ENCODE peak calls at places on chromosomes 4 and X, in four cellular contexts. J is K562, S is GM12878, T is HepG2. P is an unnamed sample.

GRCh38 chrX:119552508-119552907 is 12.7 kb downstream of the STEEP1 start:
- DNase-seq in S (no peak), J (no peak), T (no peak), P (no peak)

GRCh38 chr4:75512336-75513211 is 1.6 kb downstream of the RCHY1 start:
- DNase-seq in S (peak; percentile 13), J (peak; percentile 57), T (peak; percentile 24), P (no peak)

GRCh38 chrX:10110984-10111363 is 45.8 kb upstream of the CLCN4 start:
- DNase-seq in J (no peak), S (peak; percentile 59), T (no peak), P (no peak)

GRCh38 chrX:104961926-104962325 is 258.6 kb downstream of the TEX13A start:
- DNase-seq in T (no peak), S (no peak), J (no peak), P (no peak)

GRCh38 chrX:15947648-15948317 is 93.2 kb upstream of the AP1S2 start:
- DNase-seq in J (peak; percentile 6), T (no peak), S (no peak), P (peak; percentile 24)

GRCh38 chr4:55080174-55080865 is 45.1 kb downstream of the KDR start:
- DNase-seq in T (no peak), S (no peak), J (no peak), P (no peak)

GRCh38 chrX:100424012-100424411 is 13.9 kb upstream of the PCDH19 start:
- DNase-seq in J (no peak), T (no peak), S (no peak), P (peak; percentile 42)

GRCh38 chr4:25439913-25440477 is 62.9 kb downstream of the ANAPC4 start:
- DNase-seq in J (peak; percentile 79), S (peak; percentile 11), T (peak; percentile 43), P (peak; percentile 67)

GRCh38 chr4:97142893-97143292 is 1000.4 kb downstream of the STPG2 start:
- DNase-seq in S (no peak), J (no peak), T (no peak), P (no peak)

DNA sequence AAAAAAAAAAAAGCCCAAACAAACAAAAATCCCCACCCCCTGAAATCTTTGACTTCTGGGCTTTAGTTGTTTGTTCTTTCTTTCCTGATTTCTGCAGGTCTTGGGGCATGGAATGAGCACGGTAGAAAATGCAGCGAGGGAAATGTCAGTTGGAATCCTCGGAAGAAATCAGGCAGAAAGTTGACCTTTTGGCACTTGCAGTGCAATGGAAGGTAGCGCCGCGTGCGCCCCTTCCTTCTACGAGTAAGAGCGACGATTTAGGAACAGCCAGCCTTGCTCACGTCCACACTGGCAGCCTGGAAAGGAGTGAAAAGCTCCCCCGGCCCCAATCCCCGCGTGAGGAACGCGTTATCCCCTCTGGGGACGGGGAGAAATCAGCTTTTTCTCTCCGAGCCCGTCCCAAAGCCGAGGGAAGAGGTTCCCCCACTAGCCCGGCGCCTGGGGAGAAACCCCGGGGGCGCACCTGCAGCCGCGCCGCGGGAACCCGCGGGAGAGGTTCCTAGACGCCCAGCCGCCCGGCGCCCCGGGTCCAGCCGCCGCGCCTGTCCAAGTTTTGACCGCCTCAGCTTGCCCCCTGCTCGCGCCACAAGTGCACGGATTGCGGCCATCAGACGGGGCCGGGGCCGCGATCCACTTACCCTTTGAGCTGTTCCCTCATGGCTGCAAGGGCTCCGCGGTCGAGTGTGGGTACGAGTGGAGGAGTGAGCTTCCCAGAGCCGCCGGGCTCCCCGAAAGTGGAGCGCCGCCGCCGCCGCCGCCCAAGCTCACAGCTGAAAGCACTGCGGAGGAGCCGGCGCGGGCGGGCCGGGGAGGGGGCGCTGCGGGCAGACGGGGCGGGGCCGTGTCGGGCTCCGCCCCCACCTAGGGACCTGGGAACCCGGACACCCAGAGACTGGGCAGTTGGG is 194.6 kb upstream of the FTHL17 start:
- DNase-seq in J (peak; percentile 67), S (no peak), T (peak; percentile 25), P (peak; percentile 63)
- TF ChIP-seq USF2 in J (no peak), S (no peak), T (no peak), P (no peak)

DNA sequence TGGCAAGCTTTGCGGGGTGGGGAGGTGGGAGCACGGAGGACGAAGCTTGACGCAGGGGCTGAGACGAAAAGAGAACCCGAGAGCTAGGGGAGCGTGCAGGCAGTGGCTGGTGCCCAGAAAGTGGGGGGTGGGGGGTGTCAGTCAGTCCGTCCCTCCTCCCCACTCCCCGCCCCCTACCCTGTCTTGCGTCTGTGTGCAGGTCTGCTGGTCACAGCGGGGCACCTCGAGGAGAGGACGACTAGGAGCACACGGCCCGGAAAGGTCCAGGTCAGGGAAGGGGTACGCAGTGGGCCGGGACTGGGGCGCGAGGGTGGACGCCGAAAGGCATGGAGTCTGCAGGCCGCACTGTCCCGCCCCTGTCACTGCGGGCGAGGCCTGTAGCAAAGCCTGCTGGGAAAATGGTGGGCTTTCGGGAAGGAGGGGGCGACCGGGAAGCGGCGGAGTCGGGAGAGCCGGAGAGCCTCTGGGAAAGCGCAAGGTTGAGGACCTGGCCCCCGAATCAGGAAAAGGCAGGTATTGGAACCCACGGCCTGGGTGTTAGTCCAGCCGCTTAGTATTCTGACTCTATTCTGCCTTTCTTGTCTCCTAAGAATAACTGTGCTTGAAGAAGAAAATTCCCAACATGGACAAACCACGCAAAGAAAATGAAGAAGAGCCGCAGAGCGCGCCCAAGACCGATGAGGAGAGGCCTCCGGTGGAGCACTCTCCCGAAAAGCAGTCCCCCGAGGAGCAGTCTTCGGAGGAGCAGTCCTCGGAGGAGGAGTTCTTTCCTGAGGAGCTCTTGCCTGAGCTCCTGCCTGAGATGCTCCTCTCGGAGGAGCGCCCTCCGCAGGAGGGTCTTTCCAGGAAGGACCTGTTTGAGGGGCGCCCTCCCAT is 758 bp downstream of the TCEAL1 start:
- DNase-seq in J (peak; percentile 31), T (peak; percentile 39), S (no peak), P (peak; percentile 71)
- TF ChIP-seq CBFB in J (no peak), T (no peak), S (no peak), P (no peak)

GRCh38 chr4:148097811-148098210 is 344.4 kb downstream of the NR3C2 start:
- DNase-seq in J (no peak), T (no peak), S (no peak), P (no peak)

GRCh38 chr4:148109216-148109615 is 333.0 kb downstream of the NR3C2 start:
- DNase-seq in S (no peak), J (no peak), T (no peak), P (no peak)

GRCh38 chr4:148108776-148109175 is 333.4 kb downstream of the NR3C2 start:
- DNase-seq in J (no peak), S (no peak), T (no peak), P (no peak)

GRCh38 chr4:148101235-148101634 is 341.0 kb downstream of the NR3C2 start:
- DNase-seq in T (no peak), S (no peak), J (no peak), P (no peak)

DNA sequence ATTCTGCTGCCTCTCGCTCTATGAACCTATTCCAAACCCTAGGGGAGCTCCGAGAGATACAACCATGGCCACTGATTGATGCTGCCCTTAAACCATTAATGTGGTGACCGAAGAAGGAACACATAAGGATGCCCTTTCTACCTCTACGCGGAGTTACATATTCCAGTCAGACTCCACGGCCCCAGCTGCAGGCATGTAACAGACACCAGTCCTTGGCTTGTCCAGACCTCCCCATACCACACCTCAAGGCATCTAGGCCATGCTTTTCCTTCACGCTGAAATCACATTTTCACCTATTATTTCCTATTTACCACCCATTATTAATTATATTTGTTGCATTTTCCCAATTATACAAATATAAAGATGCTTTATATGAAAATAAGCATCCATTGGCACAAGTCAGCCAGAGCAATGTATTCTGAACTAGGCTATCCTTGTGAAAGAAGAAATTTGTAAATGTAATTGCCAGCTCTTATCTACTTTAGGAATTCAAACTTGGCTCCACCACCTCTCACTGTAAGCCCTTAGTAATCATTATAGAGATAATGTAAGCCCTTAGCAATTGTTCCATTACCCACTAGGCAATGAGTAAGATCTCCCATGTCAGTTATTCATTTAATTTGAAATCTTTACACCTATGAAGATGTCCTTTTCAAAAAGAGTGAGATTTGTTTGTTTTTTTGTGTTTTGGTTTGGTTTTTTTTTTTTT is 338.4 kb downstream of the NR3C2 start:
- DNase-seq in T (no peak), S (no peak), J (no peak), P (no peak)
- TF ChIP-seq ESRRA in T (no peak), S (no peak), J (no peak), P (no peak)

DNA sequence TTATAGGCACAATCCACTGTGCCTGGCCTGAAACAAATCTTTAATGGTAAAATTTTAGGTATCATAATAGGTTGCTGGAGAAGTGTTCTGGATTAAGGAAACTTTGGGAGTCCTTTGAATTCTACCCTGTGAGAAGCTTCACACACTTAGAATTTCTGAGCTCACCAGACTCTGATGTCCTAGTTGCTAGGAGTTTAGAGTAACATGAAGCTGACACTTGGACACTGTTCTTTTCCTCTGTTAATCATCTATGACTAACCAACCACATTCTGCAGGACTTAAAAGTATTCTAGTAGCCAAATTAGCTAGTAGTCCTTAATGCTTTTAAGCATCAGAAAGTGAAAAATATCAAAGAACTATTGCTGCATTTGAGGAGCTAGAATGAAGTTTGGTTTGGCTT is 38.6 kb upstream of the IGFBP7 start:
- DNase-seq in S (no peak), T (no peak), J (no peak), P (no peak)
- TF ChIP-seq USF2 in S (no peak), T (no peak), J (no peak), P (no peak)

DNA sequence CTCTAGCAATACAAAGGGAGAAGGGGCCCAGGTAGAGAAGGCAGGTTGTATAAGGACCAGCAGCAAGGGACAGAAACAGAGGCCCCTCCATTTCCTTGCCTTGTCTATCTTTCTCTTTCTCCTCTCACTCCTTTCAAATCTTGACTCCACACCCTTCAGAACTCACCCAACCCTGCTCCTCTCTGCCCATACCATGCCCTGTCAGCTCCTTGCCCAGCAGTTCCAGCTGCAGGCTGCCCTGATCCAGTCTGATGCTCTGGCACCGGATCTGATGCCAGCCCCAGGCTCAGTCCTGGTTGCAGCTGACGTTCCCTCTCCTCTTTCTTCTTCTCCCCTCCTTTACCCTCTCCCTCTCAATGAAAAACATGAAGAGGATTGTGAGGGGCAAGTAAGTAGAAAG is 291.2 kb downstream of the FBXW7 start:
- DNase-seq in S (no peak), T (no peak), J (no peak), P (no peak)
- TF ChIP-seq CBFB in S (no peak), T (no peak), J (no peak), P (no peak)

DNA sequence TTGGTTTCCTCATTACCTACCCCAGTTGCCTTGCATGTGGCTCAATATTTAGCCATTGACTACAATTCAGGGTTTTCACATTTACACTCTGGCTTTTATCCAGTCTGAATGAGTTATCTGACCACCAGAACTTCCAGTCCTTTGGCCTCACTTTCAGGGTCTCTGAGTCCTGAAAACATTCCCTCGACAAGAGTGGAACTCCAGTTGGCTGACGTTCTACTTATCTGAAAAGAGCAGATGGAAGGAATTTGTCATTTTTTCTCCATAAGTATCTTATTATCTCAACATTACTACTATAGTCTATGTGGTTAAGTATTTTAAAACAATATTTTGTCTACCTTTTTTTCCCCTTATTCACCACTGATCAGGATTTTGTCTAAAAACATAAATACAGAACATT is 5.2 kb upstream of the CASP6 start:
- DNase-seq in T (no peak), J (no peak), S (no peak), P (no peak)
- TF ChIP-seq ESRRA in T (no peak), J (no peak), S (no peak), P (no peak)

P was measured in WTC11.